ENCODE peak calls at places on chromosomes 12 and 14, in six cellular contexts. H is H7, Q is T-helper 17 cell, N is PC-9, K is non-pigmented ciliary epithelial cell, Y is prostate gland. V is an unnamed sample.

GRCh38 chr12:130613131-130613530 is 103.0 kb downstream of the RIMBP2 start:
- DNase-seq in K (no peak), Y (no peak), Q (no peak), N (no peak), H (no peak), V (no peak)

GRCh38 chr14:22597771-22598098 is 365 bp upstream of the ABHD4 start:
- DNase-seq in K (no peak), Q (no peak), H (no peak), N (no peak), Y (no peak), V (no peak)

GRCh38 chr14:101948666-101949205 is 15.6 kb upstream of the DYNC1H1 start:
- DNase-seq in K (no peak), H (no peak), Y (no peak), N (no peak), Q (no peak), V (no peak)

GRCh38 chr12:118402251-118402650 is 25.9 kb downstream of the SUDS3 start:
- DNase-seq in Q (no peak), K (peak; percentile 80), N (no peak), Y (no peak), H (no peak), V (no peak)

GRCh38 chr12:47740536-47741339 is 15.4 kb upstream of the ENDOU start:
- DNase-seq in Y (no peak), K (no peak), N (no peak), H (no peak), Q (no peak), V (no peak)

GRCh38 chr14:58171090-58171489 is 19.1 kb upstream of the ARMH4 start:
- DNase-seq in Q (no peak), N (peak; percentile 70), K (no peak), H (peak; percentile 88), Y (peak; percentile 79), V (peak; percentile 50)

GRCh38 chr12:83016226-83016835 is 329.6 kb downstream of the TMTC2 start:
- DNase-seq in N (peak; percentile 80), Q (no peak), H (no peak), K (peak; percentile 88), Y (peak; percentile 25), V (peak; percentile 59)

GRCh38 chr14:91929700-91930099 is 17.8 kb downstream of the FBLN5 start:
- DNase-seq in Y (no peak), K (no peak), H (no peak), N (no peak), Q (no peak), V (no peak)

GRCh38 chr12:52084491-52085231 is 5.2 kb downstream of the SMIM41 start:
- DNase-seq in Y (no peak), H (peak; percentile 17), N (no peak), Q (no peak), K (no peak), V (no peak)

GRCh38 chr12:109654357-109654756 is 59.3 kb upstream of the FAM222A start:
- DNase-seq in Y (no peak), H (no peak), N (no peak), Q (no peak), K (no peak), V (no peak)

GRCh38 chr14:68669644-68670343 is 123.1 kb downstream of the ZFP36L1 start:
- DNase-seq in H (no peak), Y (no peak), N (no peak), Q (no peak), K (no peak), V (no peak)

GRCh38 chr14:51726166-51726899 is 74.6 kb downstream of the FRMD6 start:
- DNase-seq in H (no peak), Y (no peak), Q (no peak), K (peak; percentile 31), N (no peak), V (no peak)

GRCh38 chr12:57632369-57632897 is 568 bp downstream of the B4GALNT1 start:
- DNase-seq in K (no peak), H (peak; percentile 86), Y (no peak), Q (no peak), N (no peak), V (no peak)

GRCh38 chr12:49707127-49707811 is at the start of gene FMNL3:
- DNase-seq in Q (peak; percentile 99), K (no peak), H (peak; percentile 99), N (peak; percentile 71), Y (peak; percentile 96), V (peak; percentile 62)

GRCh38 chr12:24754690-24755638 is 193.9 kb downstream of the BCAT1 start:
- DNase-seq in Y (no peak), H (no peak), K (peak; percentile 94), N (no peak), Q (no peak), V (peak; percentile 74)

GRCh38 chr12:124673881-124674617 is 106.6 kb upstream of the NCOR2 start:
- DNase-seq in H (no peak), Q (no peak), Y (no peak), N (no peak), K (no peak), V (no peak)

GRCh38 chr12:74780458-74781241 is 243.0 kb downstream of the ATXN7L3B start:
- DNase-seq in H (no peak), Q (no peak), N (no peak), K (peak; percentile 36), Y (no peak), V (no peak)

GRCh38 chr12:26809611-26810298 is 23.2 kb downstream of the ITPR2 start:
- DNase-seq in H (no peak), Q (no peak), N (no peak), K (no peak), Y (no peak), V (no peak)

GRCh38 chr12:101110856-101111255 is 99.2 kb downstream of the SLC5A8 start:
- DNase-seq in Q (no peak), Y (no peak), N (no peak), H (no peak), K (no peak), V (no peak)

GRCh38 chr14:55938249-55938791 is 179.9 kb upstream of the PELI2 start:
- DNase-seq in Q (no peak), K (no peak), H (no peak), N (no peak), Y (peak; percentile 42), V (peak; percentile 60)